ENCODE peak calls at places on chromosomes 5 and 9, in six cellular contexts. One of them, this sample, is unnamed.
A peak's percentile ranks its signal among the peaks of the same experiment; 100 is the strongest.

GRCh38 chr5:157463621-157464407 is 3.8 kb downstream of the NIPAL4 start:
- DNase-seq in upper lobe of right lung: no peak
- DNase-seq in fibroblast of lung: peak; percentile 22
- DNase-seq in SJSA1: no peak
- DNase-seq in body of pancreas: no peak
- DNase-seq in CD4-positive, CD25-positive, alpha-beta regulatory T cell: no peak
- DNase-seq in this sample: no peak

GRCh38 chr5:174505621-174506020 is 218.8 kb upstream of the MSX2 start:
- DNase-seq in upper lobe of right lung: no peak
- DNase-seq in fibroblast of lung: peak; percentile 83
- DNase-seq in SJSA1: no peak
- DNase-seq in body of pancreas: no peak
- DNase-seq in CD4-positive, CD25-positive, alpha-beta regulatory T cell: no peak
- DNase-seq in this sample: no peak

GRCh38 chr5:31133488-31133887 is 60.0 kb upstream of the CDH6 start:
- DNase-seq in upper lobe of right lung: no peak
- DNase-seq in fibroblast of lung: no peak
- DNase-seq in SJSA1: no peak
- DNase-seq in body of pancreas: no peak
- DNase-seq in CD4-positive, CD25-positive, alpha-beta regulatory T cell: no peak
- DNase-seq in this sample: no peak

GRCh38 chr9:1962036-1962535 is 53.1 kb upstream of the SMARCA2 start:
- DNase-seq in upper lobe of right lung: no peak
- DNase-seq in fibroblast of lung: no peak
- DNase-seq in SJSA1: no peak
- DNase-seq in body of pancreas: no peak
- DNase-seq in CD4-positive, CD25-positive, alpha-beta regulatory T cell: no peak
- DNase-seq in this sample: no peak

GRCh38 chr9:33081128-33081851 is 4.8 kb upstream of the SMU1 start:
- DNase-seq in upper lobe of right lung: no peak
- DNase-seq in fibroblast of lung: peak; percentile 93
- DNase-seq in SJSA1: peak; percentile 46
- DNase-seq in body of pancreas: peak; percentile 83
- DNase-seq in CD4-positive, CD25-positive, alpha-beta regulatory T cell: peak; percentile 80
- DNase-seq in this sample: peak; percentile 61

GRCh38 chr5:66113160-66113559 is 30.9 kb upstream of the SREK1 start:
- DNase-seq in upper lobe of right lung: no peak
- DNase-seq in fibroblast of lung: peak; percentile 62
- DNase-seq in SJSA1: peak; percentile 52
- DNase-seq in body of pancreas: no peak
- DNase-seq in CD4-positive, CD25-positive, alpha-beta regulatory T cell: no peak
- DNase-seq in this sample: no peak

GRCh38 chr5:105462377-105462776 is 1899.8 kb upstream of the NUDT12 start:
- DNase-seq in upper lobe of right lung: no peak
- DNase-seq in fibroblast of lung: no peak
- DNase-seq in SJSA1: no peak
- DNase-seq in body of pancreas: no peak
- DNase-seq in CD4-positive, CD25-positive, alpha-beta regulatory T cell: no peak
- DNase-seq in this sample: no peak

GRCh38 chr9:27385606-27386005 is 88.7 kb upstream of the EQTN start:
- DNase-seq in upper lobe of right lung: peak; percentile 69
- DNase-seq in fibroblast of lung: no peak
- DNase-seq in SJSA1: no peak
- DNase-seq in body of pancreas: peak; percentile 77
- DNase-seq in CD4-positive, CD25-positive, alpha-beta regulatory T cell: no peak
- DNase-seq in this sample: no peak

GRCh38 chr5:135242496-135243193 is 156.4 kb downstream of the MACROH2A1 start:
- DNase-seq in upper lobe of right lung: peak; percentile 30
- DNase-seq in fibroblast of lung: peak; percentile 48
- DNase-seq in SJSA1: peak; percentile 34
- DNase-seq in body of pancreas: no peak
- DNase-seq in CD4-positive, CD25-positive, alpha-beta regulatory T cell: no peak
- DNase-seq in this sample: no peak

GRCh38 chr5:67620386-67621039 is 423.9 kb upstream of the CD180 start:
- DNase-seq in upper lobe of right lung: no peak
- DNase-seq in fibroblast of lung: no peak
- DNase-seq in SJSA1: no peak
- DNase-seq in body of pancreas: no peak
- DNase-seq in CD4-positive, CD25-positive, alpha-beta regulatory T cell: no peak
- DNase-seq in this sample: no peak

GRCh38 chr5:74552101-74552500 is 88.4 kb downstream of the ENC1 start:
- DNase-seq in upper lobe of right lung: no peak
- DNase-seq in fibroblast of lung: no peak
- DNase-seq in SJSA1: no peak
- DNase-seq in body of pancreas: no peak
- DNase-seq in CD4-positive, CD25-positive, alpha-beta regulatory T cell: no peak
- DNase-seq in this sample: no peak

DNA sequence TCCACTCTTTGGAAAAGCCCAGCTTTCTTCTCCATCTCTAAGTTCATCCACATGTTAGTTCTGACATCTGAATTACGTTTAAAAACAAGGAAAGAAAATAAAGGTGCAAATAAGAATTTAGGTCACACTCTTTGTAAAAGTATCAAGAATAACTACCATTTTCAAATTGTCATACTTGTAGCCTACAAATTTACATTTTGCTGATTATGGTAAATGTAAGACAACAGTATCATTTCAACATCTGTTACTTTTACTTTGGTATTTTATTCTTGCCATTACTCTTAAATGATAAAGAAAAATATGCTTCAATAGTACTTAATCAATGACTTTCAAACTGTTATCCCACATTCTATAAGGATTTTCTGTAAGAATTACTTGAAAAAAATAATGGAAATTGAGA is 9.8 kb upstream of the PURA start:
- DNase-seq in upper lobe of right lung: no peak
- DNase-seq in fibroblast of lung: no peak
- DNase-seq in SJSA1: no peak
- DNase-seq in body of pancreas: no peak
- DNase-seq in CD4-positive, CD25-positive, alpha-beta regulatory T cell: no peak
- DNase-seq in this sample: no peak
- H3K27me3 ChIP-seq in upper lobe of right lung: no peaks in the 10 kb centered on the region
- H3K27me3 ChIP-seq in fibroblast of lung: no peaks in the 10 kb centered on the region
- H3K27me3 ChIP-seq in SJSA1: peaks cover 26% of the 10 kb centered on the region
- H3K27me3 ChIP-seq in body of pancreas: no peaks in the 10 kb centered on the region
- H3K27me3 ChIP-seq in CD4-positive, CD25-positive, alpha-beta regulatory T cell: peaks cover 2% of the 10 kb centered on the region
- H3K27me3 ChIP-seq in this sample: peaks cover 3% of the 10 kb centered on the region

GRCh38 chr5:180649297-180650039 is at the start of gene FLT4:
- DNase-seq in upper lobe of right lung: peak; percentile 54
- DNase-seq in fibroblast of lung: no peak
- DNase-seq in SJSA1: no peak
- DNase-seq in body of pancreas: no peak
- DNase-seq in CD4-positive, CD25-positive, alpha-beta regulatory T cell: no peak
- DNase-seq in this sample: no peak

GRCh38 chr5:180646963-180647305 is 2.5 kb downstream of the FLT4 start:
- DNase-seq in upper lobe of right lung: peak; percentile 55
- DNase-seq in fibroblast of lung: no peak
- DNase-seq in SJSA1: no peak
- DNase-seq in body of pancreas: no peak
- DNase-seq in CD4-positive, CD25-positive, alpha-beta regulatory T cell: no peak
- DNase-seq in this sample: no peak

GRCh38 chr5:180647465-180647864 is 1.9 kb downstream of the FLT4 start:
- DNase-seq in upper lobe of right lung: peak; percentile 50
- DNase-seq in fibroblast of lung: no peak
- DNase-seq in SJSA1: peak; percentile 43
- DNase-seq in body of pancreas: no peak
- DNase-seq in CD4-positive, CD25-positive, alpha-beta regulatory T cell: no peak
- DNase-seq in this sample: no peak

GRCh38 chr5:180647941-180648500 is 1.4 kb downstream of the FLT4 start:
- DNase-seq in upper lobe of right lung: peak; percentile 43
- DNase-seq in fibroblast of lung: no peak
- DNase-seq in SJSA1: peak; percentile 41
- DNase-seq in body of pancreas: no peak
- DNase-seq in CD4-positive, CD25-positive, alpha-beta regulatory T cell: no peak
- DNase-seq in this sample: no peak

GRCh38 chr5:180648658-180649296 is 623 bp downstream of the FLT4 start:
- DNase-seq in upper lobe of right lung: peak; percentile 65
- DNase-seq in fibroblast of lung: no peak
- DNase-seq in SJSA1: no peak
- DNase-seq in body of pancreas: no peak
- DNase-seq in CD4-positive, CD25-positive, alpha-beta regulatory T cell: peak; percentile 5
- DNase-seq in this sample: no peak
- H3K27me3 ChIP-seq in upper lobe of right lung: peaks cover 45% of the 10 kb centered on the region
- H3K27me3 ChIP-seq in fibroblast of lung: peaks cover 17% of the 10 kb centered on the region
- H3K27me3 ChIP-seq in SJSA1: peaks cover 81% of the 10 kb centered on the region
- H3K27me3 ChIP-seq in body of pancreas: no peaks in the 10 kb centered on the region
- H3K27me3 ChIP-seq in CD4-positive, CD25-positive, alpha-beta regulatory T cell: no peaks in the 10 kb centered on the region
- H3K27me3 ChIP-seq in this sample: peaks cover 50% of the 10 kb centered on the region

GRCh38 chr5:133801955-133802751 is 166.3 kb downstream of the C5orf15 start:
- DNase-seq in upper lobe of right lung: no peak
- DNase-seq in fibroblast of lung: peak; percentile 14
- DNase-seq in SJSA1: no peak
- DNase-seq in body of pancreas: peak; percentile 42
- DNase-seq in CD4-positive, CD25-positive, alpha-beta regulatory T cell: no peak
- DNase-seq in this sample: no peak

GRCh38 chr5:133809801-133810200 is 158.6 kb downstream of the C5orf15 start:
- DNase-seq in upper lobe of right lung: no peak
- DNase-seq in fibroblast of lung: no peak
- DNase-seq in SJSA1: no peak
- DNase-seq in body of pancreas: no peak
- DNase-seq in CD4-positive, CD25-positive, alpha-beta regulatory T cell: no peak
- DNase-seq in this sample: no peak

GRCh38 chr5:133807348-133807747 is 161.1 kb downstream of the C5orf15 start:
- DNase-seq in upper lobe of right lung: no peak
- DNase-seq in fibroblast of lung: no peak
- DNase-seq in SJSA1: no peak
- DNase-seq in body of pancreas: no peak
- DNase-seq in CD4-positive, CD25-positive, alpha-beta regulatory T cell: no peak
- DNase-seq in this sample: no peak

GRCh38 chr5:133811168-133811567 is 157.3 kb downstream of the C5orf15 start:
- DNase-seq in upper lobe of right lung: no peak
- DNase-seq in fibroblast of lung: no peak
- DNase-seq in SJSA1: no peak
- DNase-seq in body of pancreas: no peak
- DNase-seq in CD4-positive, CD25-positive, alpha-beta regulatory T cell: no peak
- DNase-seq in this sample: no peak

DNA sequence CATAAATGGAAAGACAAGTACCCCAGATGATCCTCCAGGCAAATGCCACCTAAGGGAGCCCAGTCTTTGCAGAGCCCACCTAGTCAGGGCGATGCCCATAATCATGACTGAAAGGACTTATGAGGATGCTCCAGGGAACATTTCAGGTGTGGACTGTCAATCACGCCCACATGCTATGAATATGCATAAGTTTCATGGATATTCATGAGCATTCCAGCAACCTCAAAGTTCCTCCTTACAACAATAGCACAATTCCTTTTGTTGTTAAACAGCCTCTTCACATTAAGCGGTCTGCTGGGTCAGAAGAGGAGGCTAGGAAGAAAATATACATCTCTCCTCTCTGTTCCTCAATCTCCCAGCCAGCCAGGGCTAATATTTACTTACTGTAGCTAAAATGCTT is 161.6 kb downstream of the C5orf15 start:
- DNase-seq in upper lobe of right lung: no peak
- DNase-seq in fibroblast of lung: no peak
- DNase-seq in SJSA1: no peak
- DNase-seq in body of pancreas: no peak
- DNase-seq in CD4-positive, CD25-positive, alpha-beta regulatory T cell: no peak
- DNase-seq in this sample: no peak
- H3K27me3 ChIP-seq in upper lobe of right lung: no peaks in the 10 kb centered on the region
- H3K27me3 ChIP-seq in fibroblast of lung: no peaks in the 10 kb centered on the region
- H3K27me3 ChIP-seq in SJSA1: peaks cover 21% of the 10 kb centered on the region
- H3K27me3 ChIP-seq in body of pancreas: no peaks in the 10 kb centered on the region
- H3K27me3 ChIP-seq in CD4-positive, CD25-positive, alpha-beta regulatory T cell: no peaks in the 10 kb centered on the region
- H3K27me3 ChIP-seq in this sample: peaks cover 4% of the 10 kb centered on the region

DNA sequence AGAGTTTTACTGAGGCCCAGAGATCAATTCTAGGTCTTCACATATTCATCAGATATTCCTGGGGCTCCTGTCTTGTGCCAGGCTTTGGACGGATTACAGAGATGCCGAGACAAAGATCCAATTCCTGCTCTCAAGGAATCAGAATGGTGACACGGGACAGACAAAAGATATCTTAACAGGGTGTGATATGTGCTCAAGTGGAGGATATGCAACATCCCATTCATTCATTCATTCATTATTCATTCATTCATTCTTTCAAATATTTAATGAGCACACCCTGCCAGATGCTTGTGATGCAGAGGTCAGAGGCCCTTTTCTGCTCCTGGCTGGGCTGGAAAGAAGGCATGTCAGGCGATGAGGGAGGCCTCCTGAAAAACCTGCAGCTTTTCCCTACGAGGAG is 21.8 kb downstream of the LHX2 start:
- DNase-seq in upper lobe of right lung: peak; percentile 6
- DNase-seq in fibroblast of lung: no peak
- DNase-seq in SJSA1: no peak
- DNase-seq in body of pancreas: no peak
- DNase-seq in CD4-positive, CD25-positive, alpha-beta regulatory T cell: no peak
- DNase-seq in this sample: no peak
- H3K27me3 ChIP-seq in upper lobe of right lung: peaks cover 75% of the 10 kb centered on the region
- H3K27me3 ChIP-seq in fibroblast of lung: peaks cover 26% of the 10 kb centered on the region
- H3K27me3 ChIP-seq in SJSA1: peaks cover 4% of the 10 kb centered on the region
- H3K27me3 ChIP-seq in body of pancreas: no peaks in the 10 kb centered on the region
- H3K27me3 ChIP-seq in CD4-positive, CD25-positive, alpha-beta regulatory T cell: peaks cover 12% of the 10 kb centered on the region
- H3K27me3 ChIP-seq in this sample: peaks cover 52% of the 10 kb centered on the region

GRCh38 chr9:90070056-90070455 is 465.2 kb downstream of the GADD45G start:
- DNase-seq in upper lobe of right lung: no peak
- DNase-seq in fibroblast of lung: no peak
- DNase-seq in SJSA1: no peak
- DNase-seq in body of pancreas: peak; percentile 66
- DNase-seq in CD4-positive, CD25-positive, alpha-beta regulatory T cell: no peak
- DNase-seq in this sample: no peak

GRCh38 chr9:90071257-90071656 is 466.4 kb downstream of the GADD45G start:
- DNase-seq in upper lobe of right lung: peak; percentile 68
- DNase-seq in fibroblast of lung: no peak
- DNase-seq in SJSA1: no peak
- DNase-seq in body of pancreas: no peak
- DNase-seq in CD4-positive, CD25-positive, alpha-beta regulatory T cell: no peak
- DNase-seq in this sample: no peak

GRCh38 chr9:90073551-90073950 is 468.7 kb downstream of the GADD45G start:
- DNase-seq in upper lobe of right lung: no peak
- DNase-seq in fibroblast of lung: no peak
- DNase-seq in SJSA1: no peak
- DNase-seq in body of pancreas: no peak
- DNase-seq in CD4-positive, CD25-positive, alpha-beta regulatory T cell: no peak
- DNase-seq in this sample: no peak

GRCh38 chr9:90070469-90070868 is 465.7 kb downstream of the GADD45G start:
- DNase-seq in upper lobe of right lung: no peak
- DNase-seq in fibroblast of lung: no peak
- DNase-seq in SJSA1: no peak
- DNase-seq in body of pancreas: no peak
- DNase-seq in CD4-positive, CD25-positive, alpha-beta regulatory T cell: no peak
- DNase-seq in this sample: no peak

DNA sequence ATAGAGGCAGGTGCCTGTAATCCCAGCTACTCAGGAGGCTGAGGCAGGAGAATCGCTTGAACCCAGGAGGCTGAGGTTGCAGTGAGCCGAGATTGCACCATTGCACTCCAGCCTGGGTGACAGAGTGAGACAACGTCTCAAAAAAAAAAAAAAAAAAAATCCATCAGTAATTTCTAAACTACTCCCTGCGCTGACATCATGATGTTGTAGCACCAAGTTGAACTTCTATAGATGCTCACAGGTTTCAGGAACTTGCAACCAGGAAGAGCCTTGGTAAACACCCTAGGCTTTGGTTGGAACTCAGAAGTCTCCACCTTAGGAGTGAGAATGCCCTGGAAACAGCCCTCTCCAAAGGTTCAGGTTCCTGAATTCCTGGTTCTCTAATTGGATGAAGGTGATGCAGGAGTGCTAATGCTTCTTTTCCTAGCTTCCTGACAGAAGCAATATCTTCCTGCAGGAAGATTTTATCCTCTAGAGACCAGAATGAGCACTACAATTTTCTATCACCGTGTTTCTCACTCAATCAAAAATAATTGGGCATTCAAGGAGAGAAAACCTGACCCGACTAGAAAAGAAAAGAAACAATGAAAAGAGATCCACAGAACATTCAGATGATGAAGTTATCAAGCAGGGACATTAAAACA is 469.6 kb downstream of the GADD45G start:
- DNase-seq in upper lobe of right lung: no peak
- DNase-seq in fibroblast of lung: no peak
- DNase-seq in SJSA1: no peak
- DNase-seq in body of pancreas: no peak
- DNase-seq in CD4-positive, CD25-positive, alpha-beta regulatory T cell: no peak
- DNase-seq in this sample: no peak
- H3K27me3 ChIP-seq in upper lobe of right lung: no peaks in the 10 kb centered on the region
- H3K27me3 ChIP-seq in fibroblast of lung: no peaks in the 10 kb centered on the region
- H3K27me3 ChIP-seq in SJSA1: no peaks in the 10 kb centered on the region
- H3K27me3 ChIP-seq in body of pancreas: no peaks in the 10 kb centered on the region
- H3K27me3 ChIP-seq in CD4-positive, CD25-positive, alpha-beta regulatory T cell: peaks cover 19% of the 10 kb centered on the region
- H3K27me3 ChIP-seq in this sample: peaks cover 2% of the 10 kb centered on the region

This sample was measured in kidney epithelial cell.